ENCODE peak calls at places on chromosome 1, in seven cellular contexts. One of them, this sample, is unnamed.
A peak's percentile ranks its signal among the peaks of the same experiment; 100 is the strongest.

GRCh38 chr1:155158991-155159390 is 14.1 kb downstream of the KRTCAP2 start:
- DNase-seq in H7: no peak
- DNase-seq in body of pancreas: no peak
- DNase-seq in fibroblast of lung: no peak
- DNase-seq in fibroblast of the aortic adventitia: no peak
- DNase-seq in GM23338: no peak
- DNase-seq in IMR-90: no peak
- DNase-seq in this sample: no peak

GRCh38 chr1:180562582-180562981 is 3.8 kb downstream of the OVAAL start:
- DNase-seq in H7: no peak
- DNase-seq in body of pancreas: no peak
- DNase-seq in fibroblast of lung: no peak
- DNase-seq in fibroblast of the aortic adventitia: no peak
- DNase-seq in GM23338: no peak
- DNase-seq in IMR-90: no peak
- DNase-seq in this sample: no peak

GRCh38 chr1:16158025-16158424 is 2.2 kb upstream of the EPHA2 start:
- DNase-seq in H7: no peak
- DNase-seq in body of pancreas: no peak
- DNase-seq in fibroblast of lung: no peak
- DNase-seq in fibroblast of the aortic adventitia: no peak
- DNase-seq in GM23338: no peak
- DNase-seq in IMR-90: no peak
- DNase-seq in this sample: no peak

GRCh38 chr1:193519922-193520321 is 333.5 kb upstream of the B3GALT2 start:
- DNase-seq in H7: peak; percentile 2
- DNase-seq in body of pancreas: no peak
- DNase-seq in fibroblast of lung: no peak
- DNase-seq in fibroblast of the aortic adventitia: peak; percentile 1
- DNase-seq in GM23338: peak; percentile 60
- DNase-seq in IMR-90: no peak
- DNase-seq in this sample: no peak

GRCh38 chr1:241997401-241997800 is 1.5 kb downstream of the MAP1LC3C start:
- DNase-seq in H7: no peak
- DNase-seq in body of pancreas: no peak
- DNase-seq in fibroblast of lung: no peak
- DNase-seq in fibroblast of the aortic adventitia: no peak
- DNase-seq in GM23338: no peak
- DNase-seq in IMR-90: no peak
- DNase-seq in this sample: no peak

GRCh38 chr1:27684176-27684575 is 12.2 kb upstream of the IFI6 start:
- DNase-seq in H7: no peak
- DNase-seq in body of pancreas: no peak
- DNase-seq in fibroblast of lung: no peak
- DNase-seq in fibroblast of the aortic adventitia: no peak
- DNase-seq in GM23338: no peak
- DNase-seq in IMR-90: no peak
- DNase-seq in this sample: no peak

GRCh38 chr1:154884868-154885706 is 15.0 kb upstream of the KCNN3 start:
- DNase-seq in H7: no peak
- DNase-seq in body of pancreas: no peak
- DNase-seq in fibroblast of lung: peak; percentile 26
- DNase-seq in fibroblast of the aortic adventitia: no peak
- DNase-seq in GM23338: no peak
- DNase-seq in IMR-90: no peak
- DNase-seq in this sample: no peak

GRCh38 chr1:67710417-67710816 is 25.4 kb downstream of the GADD45A start:
- DNase-seq in H7: no peak
- DNase-seq in body of pancreas: no peak
- DNase-seq in fibroblast of lung: peak; percentile 54
- DNase-seq in fibroblast of the aortic adventitia: peak; percentile 81
- DNase-seq in GM23338: no peak
- DNase-seq in IMR-90: peak; percentile 84
- DNase-seq in this sample: peak; percentile 46

GRCh38 chr1:8018492-8019228 is 7.4 kb downstream of the ERRFI1 start:
- DNase-seq in H7: no peak
- DNase-seq in body of pancreas: no peak
- DNase-seq in fibroblast of lung: peak; percentile 21
- DNase-seq in fibroblast of the aortic adventitia: no peak
- DNase-seq in GM23338: peak; percentile 44
- DNase-seq in IMR-90: no peak
- DNase-seq in this sample: no peak

GRCh38 chr1:234961468-234962339 is 166.9 kb downstream of the TOMM20 start:
- DNase-seq in H7: no peak
- DNase-seq in body of pancreas: no peak
- DNase-seq in fibroblast of lung: peak; percentile 99
- DNase-seq in fibroblast of the aortic adventitia: peak; percentile 98
- DNase-seq in GM23338: no peak
- DNase-seq in IMR-90: peak; percentile 96
- DNase-seq in this sample: peak; percentile 88
- H3K4me3 ChIP-seq in H7: no peak overlapping the region
- H3K4me3 ChIP-seq in body of pancreas: no peak overlapping the region
- H3K4me3 ChIP-seq in fibroblast of lung: no peak overlapping the region
- H3K4me3 ChIP-seq in fibroblast of the aortic adventitia: peak overlapping the region; percentile 33
- H3K4me3 ChIP-seq in GM23338: no peak overlapping the region
- H3K4me3 ChIP-seq in IMR-90: no peak overlapping the region
- H3K4me3 ChIP-seq in this sample: no peak overlapping the region

GRCh38 chr1:174966000-174966572 is 33.7 kb upstream of the CACYBP start:
- DNase-seq in H7: no peak
- DNase-seq in body of pancreas: no peak
- DNase-seq in fibroblast of lung: no peak
- DNase-seq in fibroblast of the aortic adventitia: peak; percentile 49
- DNase-seq in GM23338: no peak
- DNase-seq in IMR-90: no peak
- DNase-seq in this sample: no peak

GRCh38 chr1:174963547-174964125 is 36.1 kb upstream of the CACYBP start:
- DNase-seq in H7: no peak
- DNase-seq in body of pancreas: no peak
- DNase-seq in fibroblast of lung: no peak
- DNase-seq in fibroblast of the aortic adventitia: no peak
- DNase-seq in GM23338: no peak
- DNase-seq in IMR-90: no peak
- DNase-seq in this sample: no peak

GRCh38 chr1:174967845-174968705 is 31.7 kb upstream of the CACYBP start:
- DNase-seq in H7: no peak
- DNase-seq in body of pancreas: no peak
- DNase-seq in fibroblast of lung: no peak
- DNase-seq in fibroblast of the aortic adventitia: no peak
- DNase-seq in GM23338: no peak
- DNase-seq in IMR-90: no peak
- DNase-seq in this sample: no peak

GRCh38 chr1:174964261-174964984 is 35.3 kb upstream of the CACYBP start:
- DNase-seq in H7: no peak
- DNase-seq in body of pancreas: no peak
- DNase-seq in fibroblast of lung: no peak
- DNase-seq in fibroblast of the aortic adventitia: peak; percentile 36
- DNase-seq in GM23338: no peak
- DNase-seq in IMR-90: no peak
- DNase-seq in this sample: no peak

GRCh38 chr1:174965006-174965971 is 34.5 kb upstream of the CACYBP start:
- DNase-seq in H7: no peak
- DNase-seq in body of pancreas: no peak
- DNase-seq in fibroblast of lung: no peak
- DNase-seq in fibroblast of the aortic adventitia: peak; percentile 21
- DNase-seq in GM23338: no peak
- DNase-seq in IMR-90: peak; percentile 7
- DNase-seq in this sample: no peak
- H3K4me3 ChIP-seq in H7: no peak overlapping the region
- H3K4me3 ChIP-seq in body of pancreas: no peak overlapping the region
- H3K4me3 ChIP-seq in fibroblast of lung: no peak overlapping the region
- H3K4me3 ChIP-seq in fibroblast of the aortic adventitia: no peak overlapping the region
- H3K4me3 ChIP-seq in GM23338: no peak overlapping the region
- H3K4me3 ChIP-seq in IMR-90: no peak overlapping the region
- H3K4me3 ChIP-seq in this sample: no peak overlapping the region

GRCh38 chr1:6244401-6245054 is 549 bp downstream of the HES3 start:
- DNase-seq in H7: no peak
- DNase-seq in body of pancreas: no peak
- DNase-seq in fibroblast of lung: no peak
- DNase-seq in fibroblast of the aortic adventitia: no peak
- DNase-seq in GM23338: no peak
- DNase-seq in IMR-90: no peak
- DNase-seq in this sample: no peak
- H3K4me3 ChIP-seq in H7: peak overlapping the region; percentile 78
- H3K4me3 ChIP-seq in body of pancreas: no peak overlapping the region
- H3K4me3 ChIP-seq in fibroblast of lung: no peak overlapping the region
- H3K4me3 ChIP-seq in fibroblast of the aortic adventitia: no peak overlapping the region
- H3K4me3 ChIP-seq in GM23338: peak overlapping the region; percentile 83
- H3K4me3 ChIP-seq in IMR-90: no peak overlapping the region
- H3K4me3 ChIP-seq in this sample: no peak overlapping the region

GRCh38 chr1:187985897-187986654 is 1157.3 kb downstream of the PLA2G4A start:
- DNase-seq in H7: no peak
- DNase-seq in body of pancreas: no peak
- DNase-seq in fibroblast of lung: peak; percentile 19
- DNase-seq in fibroblast of the aortic adventitia: no peak
- DNase-seq in GM23338: no peak
- DNase-seq in IMR-90: peak; percentile 5
- DNase-seq in this sample: no peak
- H3K4me3 ChIP-seq in H7: no peak overlapping the region
- H3K4me3 ChIP-seq in body of pancreas: no peak overlapping the region
- H3K4me3 ChIP-seq in fibroblast of lung: no peak overlapping the region
- H3K4me3 ChIP-seq in fibroblast of the aortic adventitia: no peak overlapping the region
- H3K4me3 ChIP-seq in GM23338: no peak overlapping the region
- H3K4me3 ChIP-seq in IMR-90: no peak overlapping the region
- H3K4me3 ChIP-seq in this sample: no peak overlapping the region

This sample was measured in skeletal muscle cell.